ENCODE peak calls at places on chromosomes 6 and 20, in seven cellular contexts. One of them, this sample, is unnamed. For H3K4me1, the result is how much of the 10 kb centered on the place peaks cover.

GRCh38 chr6:41098366-41098765 is 25.6 kb downstream of the NFYA start:
- DNase-seq in fibroblast of lung: peak
- DNase-seq in prostate gland: no peak
- DNase-seq in uterus: no peak
- DNase-seq in body of pancreas: no peak
- DNase-seq in lower lobe of right lung: no peak
- DNase-seq in neuronal stem cell: no peak
- DNase-seq in this sample: no peak

GRCh38 chr6:41504526-41505021 is 41.6 kb upstream of the FOXP4 start:
- DNase-seq in fibroblast of lung: peak
- DNase-seq in prostate gland: no peak
- DNase-seq in uterus: no peak
- DNase-seq in body of pancreas: no peak
- DNase-seq in lower lobe of right lung: no peak
- DNase-seq in neuronal stem cell: no peak
- DNase-seq in this sample: no peak

GRCh38 chr20:46835418-46835817 is 59.2 kb upstream of the EYA2 start:
- DNase-seq in fibroblast of lung: peak
- DNase-seq in prostate gland: no peak
- DNase-seq in uterus: no peak
- DNase-seq in body of pancreas: no peak
- DNase-seq in lower lobe of right lung: no peak
- DNase-seq in neuronal stem cell: no peak
- DNase-seq in this sample: peak

GRCh38 chr6:142551145-142551811 is 249.5 kb downstream of the ADGRG6 start:
- DNase-seq in fibroblast of lung: peak
- DNase-seq in prostate gland: peak
- DNase-seq in uterus: no peak
- DNase-seq in body of pancreas: no peak
- DNase-seq in lower lobe of right lung: no peak
- DNase-seq in neuronal stem cell: no peak
- DNase-seq in this sample: no peak

GRCh38 chr20:22379472-22379871 is 204.9 kb downstream of the FOXA2 start:
- DNase-seq in fibroblast of lung: peak
- DNase-seq in prostate gland: no peak
- DNase-seq in uterus: no peak
- DNase-seq in body of pancreas: no peak
- DNase-seq in lower lobe of right lung: no peak
- DNase-seq in neuronal stem cell: no peak
- DNase-seq in this sample: no peak

GRCh38 chr6:157579467-157580031 is 198.6 kb downstream of the ZDHHC14 start:
- DNase-seq in fibroblast of lung: peak
- DNase-seq in prostate gland: peak
- DNase-seq in uterus: no peak
- DNase-seq in body of pancreas: no peak
- DNase-seq in lower lobe of right lung: no peak
- DNase-seq in neuronal stem cell: no peak
- DNase-seq in this sample: peak

GRCh38 chr6:156534594-156534993 is 242.6 kb upstream of the ARID1B start:
- DNase-seq in fibroblast of lung: no peak
- DNase-seq in prostate gland: no peak
- DNase-seq in uterus: no peak
- DNase-seq in body of pancreas: no peak
- DNase-seq in lower lobe of right lung: no peak
- DNase-seq in neuronal stem cell: no peak
- DNase-seq in this sample: no peak

GRCh38 chr20:63693079-63693974 is 3.1 kb upstream of the TNFRSF6B start:
- DNase-seq in fibroblast of lung: no peak
- DNase-seq in prostate gland: no peak
- DNase-seq in uterus: no peak
- DNase-seq in body of pancreas: no peak
- DNase-seq in lower lobe of right lung: no peak
- DNase-seq in neuronal stem cell: no peak
- DNase-seq in this sample: no peak

GRCh38 chr6:87756858-87757257 is 54.8 kb upstream of the AKIRIN2 start:
- DNase-seq in fibroblast of lung: peak
- DNase-seq in prostate gland: no peak
- DNase-seq in uterus: no peak
- DNase-seq in body of pancreas: no peak
- DNase-seq in lower lobe of right lung: peak
- DNase-seq in neuronal stem cell: no peak
- DNase-seq in this sample: no peak

GRCh38 chr6:87118054-87118453 is 23.1 kb upstream of the CGA start:
- DNase-seq in fibroblast of lung: peak
- DNase-seq in prostate gland: no peak
- DNase-seq in uterus: no peak
- DNase-seq in body of pancreas: no peak
- DNase-seq in lower lobe of right lung: no peak
- DNase-seq in neuronal stem cell: no peak
- DNase-seq in this sample: no peak

GRCh38 chr20:8033447-8033846 is 13.9 kb upstream of the TMX4 start:
- DNase-seq in fibroblast of lung: no peak
- DNase-seq in prostate gland: no peak
- DNase-seq in uterus: no peak
- DNase-seq in body of pancreas: no peak
- DNase-seq in lower lobe of right lung: peak
- DNase-seq in neuronal stem cell: no peak
- DNase-seq in this sample: no peak

GRCh38 chr20:59181936-59182335 is 18.3 kb downstream of the ZNF831 start:
- DNase-seq in fibroblast of lung: no peak
- DNase-seq in prostate gland: no peak
- DNase-seq in uterus: no peak
- DNase-seq in body of pancreas: no peak
- DNase-seq in lower lobe of right lung: no peak
- DNase-seq in neuronal stem cell: no peak
- DNase-seq in this sample: no peak

GRCh38 chr6:131519670-131520436 is 53.2 kb upstream of the ARG1 start:
- DNase-seq in fibroblast of lung: peak
- DNase-seq in prostate gland: peak
- DNase-seq in uterus: no peak
- DNase-seq in body of pancreas: peak
- DNase-seq in lower lobe of right lung: no peak
- DNase-seq in neuronal stem cell: no peak
- DNase-seq in this sample: peak

GRCh38 chr6:111417181-111417585 is 65.8 kb downstream of the REV3L start:
- DNase-seq in fibroblast of lung: peak
- DNase-seq in prostate gland: peak
- DNase-seq in uterus: no peak
- DNase-seq in body of pancreas: no peak
- DNase-seq in lower lobe of right lung: no peak
- DNase-seq in neuronal stem cell: no peak
- DNase-seq in this sample: peak
- H3K4me1 ChIP-seq in fibroblast of lung: under half
- H3K4me1 ChIP-seq in prostate gland: under half
- H3K4me1 ChIP-seq in uterus: under half
- H3K4me1 ChIP-seq in body of pancreas: under half
- H3K4me1 ChIP-seq in lower lobe of right lung: under half
- H3K4me1 ChIP-seq in neuronal stem cell: under half
- H3K4me1 ChIP-seq in this sample: under half

GRCh38 chr6:128725271-128726233 is 157.4 kb upstream of the LAMA2 start:
- DNase-seq in fibroblast of lung: peak
- DNase-seq in prostate gland: no peak
- DNase-seq in uterus: no peak
- DNase-seq in body of pancreas: peak
- DNase-seq in lower lobe of right lung: no peak
- DNase-seq in neuronal stem cell: peak
- DNase-seq in this sample: no peak

GRCh38 chr6:128720891-128721290 is 162.0 kb upstream of the LAMA2 start:
- DNase-seq in fibroblast of lung: no peak
- DNase-seq in prostate gland: no peak
- DNase-seq in uterus: no peak
- DNase-seq in body of pancreas: no peak
- DNase-seq in lower lobe of right lung: no peak
- DNase-seq in neuronal stem cell: no peak
- DNase-seq in this sample: no peak

GRCh38 chr6:128723667-128724066 is 159.3 kb upstream of the LAMA2 start:
- DNase-seq in fibroblast of lung: peak
- DNase-seq in prostate gland: no peak
- DNase-seq in uterus: no peak
- DNase-seq in body of pancreas: no peak
- DNase-seq in lower lobe of right lung: no peak
- DNase-seq in neuronal stem cell: no peak
- DNase-seq in this sample: no peak

GRCh38 chr6:128724738-128725137 is 158.2 kb upstream of the LAMA2 start:
- DNase-seq in fibroblast of lung: no peak
- DNase-seq in prostate gland: no peak
- DNase-seq in uterus: no peak
- DNase-seq in body of pancreas: no peak
- DNase-seq in lower lobe of right lung: no peak
- DNase-seq in neuronal stem cell: no peak
- DNase-seq in this sample: no peak

GRCh38 chr6:128719786-128720185 is 163.2 kb upstream of the LAMA2 start:
- DNase-seq in fibroblast of lung: no peak
- DNase-seq in prostate gland: no peak
- DNase-seq in uterus: no peak
- DNase-seq in body of pancreas: no peak
- DNase-seq in lower lobe of right lung: no peak
- DNase-seq in neuronal stem cell: no peak
- DNase-seq in this sample: no peak
- H3K4me3 ChIP-seq in fibroblast of lung: no peak
- H3K4me3 ChIP-seq in prostate gland: no peak
- H3K4me3 ChIP-seq in uterus: no peak
- H3K4me3 ChIP-seq in body of pancreas: no peak
- H3K4me3 ChIP-seq in lower lobe of right lung: no peak
- H3K4me3 ChIP-seq in neuronal stem cell: no peak
- H3K4me3 ChIP-seq in this sample: no peak

DNA sequence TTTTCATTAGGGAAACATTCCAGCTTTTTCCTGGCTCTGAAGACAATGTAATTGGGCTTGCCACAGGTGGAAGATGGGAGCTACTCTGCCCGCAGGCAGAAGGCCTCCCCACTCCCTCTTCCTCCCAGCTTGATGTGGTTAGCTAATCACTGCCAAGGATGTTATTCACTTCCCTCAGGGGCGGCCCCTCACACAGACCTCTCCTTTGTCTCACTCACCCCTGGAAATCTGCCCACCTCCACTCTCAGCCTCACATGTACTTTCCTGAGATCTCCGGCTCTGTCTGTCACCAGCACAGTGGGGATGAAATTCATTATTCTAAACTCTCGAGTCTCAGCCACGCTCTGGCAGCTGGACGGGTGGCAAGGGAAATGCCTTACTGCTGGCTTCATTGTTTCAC is 100.7 kb downstream of the ANKRD60 start:
- DNase-seq in fibroblast of lung: peak
- DNase-seq in prostate gland: peak
- DNase-seq in uterus: no peak
- DNase-seq in body of pancreas: peak
- DNase-seq in lower lobe of right lung: no peak
- DNase-seq in neuronal stem cell: no peak
- DNase-seq in this sample: no peak
- H3K4me1 ChIP-seq in fibroblast of lung: under half
- H3K4me1 ChIP-seq in prostate gland: under half
- H3K4me1 ChIP-seq in uterus: under half
- H3K4me1 ChIP-seq in body of pancreas: under half
- H3K4me1 ChIP-seq in lower lobe of right lung: under half
- H3K4me1 ChIP-seq in neuronal stem cell: under half
- H3K4me1 ChIP-seq in this sample: under half

DNA sequence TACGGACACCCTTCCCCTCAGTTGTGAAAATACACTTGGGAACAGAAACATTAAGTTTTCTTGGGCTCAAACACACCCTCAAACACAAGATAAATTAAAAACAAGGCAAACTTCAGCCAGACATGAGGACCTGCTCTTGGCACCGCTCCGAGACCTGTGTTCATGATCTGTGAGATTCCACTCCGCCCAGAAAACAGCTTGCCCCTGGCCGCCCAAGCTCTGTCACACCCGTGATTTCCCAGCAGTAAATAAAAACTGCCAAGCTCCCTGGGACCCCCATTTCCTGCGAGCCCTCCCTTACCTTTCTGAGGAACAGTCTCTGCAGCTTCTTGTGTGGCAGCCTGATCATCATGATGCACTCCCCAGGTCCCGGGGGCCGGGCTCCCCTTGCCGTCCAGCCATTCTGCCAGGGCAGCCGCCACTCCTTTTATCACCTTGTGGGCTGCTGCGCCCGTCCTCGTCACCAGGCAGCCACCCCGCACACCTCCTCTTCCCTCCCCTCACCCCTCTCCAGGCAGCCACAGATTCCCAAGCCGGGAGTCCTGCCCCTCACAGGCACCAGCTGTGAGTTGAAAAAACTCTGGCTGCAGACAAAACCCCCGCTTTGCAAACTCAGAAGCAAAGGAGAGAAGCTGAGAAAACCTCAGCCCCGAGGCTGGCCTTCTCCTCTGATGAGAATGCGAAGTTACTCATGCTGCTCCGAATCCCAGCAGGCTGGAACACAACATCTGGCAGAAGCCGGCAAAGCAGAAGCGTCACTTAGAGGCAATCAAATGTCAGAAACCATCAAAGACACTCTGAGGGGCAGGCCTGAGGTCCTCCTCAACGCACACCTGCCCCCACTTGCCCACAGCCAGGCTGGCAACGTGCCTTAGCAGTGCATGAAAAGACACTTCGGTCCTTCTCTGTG is 130.4 kb upstream of the RPS6KA2 start:
- DNase-seq in fibroblast of lung: peak
- DNase-seq in prostate gland: no peak
- DNase-seq in uterus: no peak
- DNase-seq in body of pancreas: no peak
- DNase-seq in lower lobe of right lung: no peak
- DNase-seq in neuronal stem cell: no peak
- DNase-seq in this sample: no peak
- H3K4me3 ChIP-seq in fibroblast of lung: peak
- H3K4me3 ChIP-seq in prostate gland: peak
- H3K4me3 ChIP-seq in uterus: no peak
- H3K4me3 ChIP-seq in body of pancreas: no peak
- H3K4me3 ChIP-seq in lower lobe of right lung: peak
- H3K4me3 ChIP-seq in neuronal stem cell: no peak
- H3K4me3 ChIP-seq in this sample: no peak

DNA sequence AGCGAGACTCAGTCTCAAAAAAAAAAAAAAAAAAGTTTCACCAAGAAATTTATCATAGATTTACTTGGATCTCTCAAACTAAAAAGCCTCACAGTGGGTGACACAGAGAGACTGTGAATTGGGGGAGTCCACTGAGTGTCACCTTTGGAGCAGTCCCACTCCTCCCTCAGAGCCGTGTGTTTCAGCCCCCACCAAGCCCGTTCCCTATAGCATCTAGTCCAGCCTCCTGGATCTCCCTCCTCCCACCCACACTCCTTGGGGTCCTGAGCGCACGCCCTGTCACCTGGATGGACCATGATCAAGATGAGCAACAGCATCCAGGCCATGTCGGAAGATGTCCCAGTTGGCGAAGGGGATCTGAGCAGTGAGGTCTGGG is 422 bp downstream of the NCR3 start:
- DNase-seq in fibroblast of lung: no peak
- DNase-seq in prostate gland: no peak
- DNase-seq in uterus: no peak
- DNase-seq in body of pancreas: no peak
- DNase-seq in lower lobe of right lung: no peak
- DNase-seq in neuronal stem cell: no peak
- DNase-seq in this sample: no peak
- H3K4me1 ChIP-seq in fibroblast of lung: under half
- H3K4me1 ChIP-seq in prostate gland: under half
- H3K4me1 ChIP-seq in uterus: under half
- H3K4me1 ChIP-seq in body of pancreas: under half
- H3K4me1 ChIP-seq in lower lobe of right lung: under half
- H3K4me1 ChIP-seq in neuronal stem cell: under half
- H3K4me1 ChIP-seq in this sample: under half

GRCh38 chr6:111862314-111862713 is 10.9 kb downstream of the FYN start:
- DNase-seq in fibroblast of lung: no peak
- DNase-seq in prostate gland: no peak
- DNase-seq in uterus: no peak
- DNase-seq in body of pancreas: no peak
- DNase-seq in lower lobe of right lung: no peak
- DNase-seq in neuronal stem cell: no peak
- DNase-seq in this sample: no peak
- H3K4me3 ChIP-seq in fibroblast of lung: no peak
- H3K4me3 ChIP-seq in prostate gland: no peak
- H3K4me3 ChIP-seq in uterus: no peak
- H3K4me3 ChIP-seq in body of pancreas: no peak
- H3K4me3 ChIP-seq in lower lobe of right lung: no peak
- H3K4me3 ChIP-seq in neuronal stem cell: no peak
- H3K4me3 ChIP-seq in this sample: no peak

GRCh38 chr6:161035182-161035980 is 43.8 kb downstream of the MAP3K4 start:
- DNase-seq in fibroblast of lung: no peak
- DNase-seq in prostate gland: no peak
- DNase-seq in uterus: no peak
- DNase-seq in body of pancreas: no peak
- DNase-seq in lower lobe of right lung: no peak
- DNase-seq in neuronal stem cell: no peak
- DNase-seq in this sample: no peak
- H3K4me1 ChIP-seq in fibroblast of lung: under half
- H3K4me1 ChIP-seq in prostate gland: under half
- H3K4me1 ChIP-seq in uterus: under half
- H3K4me1 ChIP-seq in body of pancreas: under half
- H3K4me1 ChIP-seq in lower lobe of right lung: under half
- H3K4me1 ChIP-seq in neuronal stem cell: under half
- H3K4me1 ChIP-seq in this sample: under half

This sample was measured in adrenal gland.